ENCODE peak calls at places on chromosome 13, in eight cellular contexts. E is PC-3; L is epithelial cell of esophagus; W is amygdala; N is stimulated activated naive B cell treated with anti-CD40 and anti-IgM and Interleukin-4, amounts not matched to agents 10 μg/mL and 1 μg/mL and 100 μg/mL, for 72 hours; Z is stimulated activated CD4-positive, alpha-beta T cell treated with anti-CD3 and anti-CD28 coated beads, Interleukin-15, amount 100 ng/mL, for 1 hour; X is A673; R is mammary epithelial cell. Y is an unnamed sample.
A peak's percentile ranks its signal among the peaks of the same experiment; 100 is the strongest.

GRCh38 chr13:107928762-107929161 is 286.6 kb downstream of the LIG4 start:
- DNase-seq in X (no peak), Z (no peak), E (peak; percentile 49), L (no peak), W (no peak), R (no peak), N (no peak), Y (no peak)

GRCh38 chr13:76992548-76993001 is 694 bp downstream of the CLN5 start:
- DNase-seq in X (no peak), W (no peak), L (peak; percentile 32), R (peak; percentile 54), N (peak; percentile 9), E (peak; percentile 14), Z (no peak), Y (no peak)

GRCh38 chr13:102399791-102400618 is 1.8 kb downstream of the FGF14 start:
- DNase-seq in L (peak; percentile 8), E (no peak), R (peak; percentile 3), N (no peak), Z (no peak), X (peak; percentile 71), W (peak; percentile 34), Y (no peak)

GRCh38 chr13:98044301-98044700 is 90.8 kb downstream of the IPO5 start:
- DNase-seq in Z (no peak), X (no peak), L (no peak), W (no peak), E (no peak), R (peak; percentile 78), N (no peak), Y (peak; percentile 49)

GRCh38 chr13:113211774-113212173 is 2.4 kb downstream of the CUL4A start:
- DNase-seq in Z (no peak), E (peak; percentile 19), X (peak; percentile 56), N (no peak), R (no peak), W (no peak), L (no peak), Y (no peak)

GRCh38 chr13:59666504-59666903 is 497.2 kb downstream of the DIAPH3 start:
- DNase-seq in W (no peak), E (no peak), N (no peak), X (peak; percentile 90), R (no peak), Z (no peak), L (no peak), Y (no peak)

GRCh38 chr13:113955235-113955634 is 18.6 kb downstream of the C13orf46 start:
- DNase-seq in E (no peak), X (no peak), Z (no peak), L (no peak), N (no peak), W (no peak), R (no peak), Y (no peak)

GRCh38 chr13:20998649-20999415 is 62.6 kb downstream of the LATS2 start:
- DNase-seq in W (no peak), X (no peak), N (no peak), R (no peak), E (no peak), Z (no peak), L (no peak), Y (no peak)

GRCh38 chr13:76884167-76884566 is 2.0 kb downstream of the KCTD12 start:
- DNase-seq in X (peak; percentile 17), R (peak; percentile 49), N (no peak), E (no peak), L (peak; percentile 40), W (no peak), Z (no peak), Y (no peak)

GRCh38 chr13:28822801-28823200 is 2.7 kb downstream of the MTUS2 start:
- DNase-seq in R (no peak), X (no peak), Z (no peak), W (no peak), E (no peak), L (no peak), N (no peak), Y (no peak)

GRCh38 chr13:83881031-83881727 is 1.1 kb downstream of the SLITRK1 start:
- DNase-seq in R (no peak), X (peak; percentile 7), W (peak; percentile 14), N (no peak), E (no peak), Z (no peak), L (no peak), Y (no peak)

GRCh38 chr13:23799945-23800344 is 89.3 kb downstream of the MIPEP start:
- DNase-seq in E (no peak), R (no peak), Z (no peak), W (no peak), N (no peak), X (no peak), L (no peak), Y (no peak)

GRCh38 chr13:85558118-85558517 is 241.1 kb downstream of the SLITRK6 start:
- DNase-seq in W (no peak), E (no peak), Z (no peak), R (no peak), N (no peak), L (no peak), X (no peak), Y (no peak)

GRCh38 chr13:52743988-52744387 is 4.4 kb upstream of the CNMD start:
- DNase-seq in R (no peak), N (no peak), L (no peak), W (no peak), E (peak; percentile 3), Z (no peak), X (peak; percentile 21), Y (no peak)

GRCh38 chr13:23600100-23600499 is 29.9 kb downstream of the TNFRSF19 start:
- DNase-seq in L (no peak), Z (no peak), R (no peak), E (no peak), X (no peak), W (no peak), N (no peak), Y (no peak)

GRCh38 chr13:59205501-59205900 is 958.2 kb downstream of the DIAPH3 start:
- DNase-seq in X (no peak), W (no peak), N (no peak), R (no peak), E (no peak), Z (no peak), L (no peak), Y (no peak)

GRCh38 chr13:24502567-24503375 is 9.8 kb downstream of the PARP4 start:
- DNase-seq in N (no peak), L (peak; percentile 87), E (peak; percentile 92), X (no peak), Z (no peak), W (no peak), R (peak; percentile 86), Y (peak; percentile 36)

GRCh38 chr13:73722120-73722519 is 412.1 kb downstream of the KLF12 start:
- DNase-seq in N (no peak), W (no peak), R (peak; percentile 94), E (peak; percentile 82), Z (no peak), X (peak; percentile 84), L (peak; percentile 92), Y (peak; percentile 85)

GRCh38 chr13:67736646-67737420 is 506.7 kb upstream of the PCDH9 start:
- DNase-seq in W (no peak), E (peak; percentile 25), L (peak; percentile 41), X (peak; percentile 94), Z (no peak), N (no peak), R (no peak), Y (no peak)

GRCh38 chr13:22014469-22014868 is 343.6 kb downstream of the FGF9 start:
- DNase-seq in Z (no peak), N (no peak), W (no peak), E (peak; percentile 20), L (peak; percentile 29), R (peak; percentile 5), X (no peak), Y (peak; percentile 26)

GRCh38 chr13:51764184-51765141 is 39.5 kb downstream of the DHRS12 start:
- DNase-seq in R (no peak), W (no peak), N (peak; percentile 67), E (peak; percentile 51), Z (peak; percentile 45), L (no peak), X (no peak), Y (no peak)

GRCh38 chr13:61664821-61665705 is 249.4 kb upstream of the PCDH20 start:
- DNase-seq in N (no peak), X (no peak), Z (no peak), W (no peak), L (peak; percentile 87), R (no peak), E (peak; percentile 61), Y (peak; percentile 40)

GRCh38 chr13:44237276-44237767 is 136.3 kb upstream of the SERP2 start:
- DNase-seq in N (peak; percentile 9), E (peak; percentile 43), W (peak; percentile 72), X (peak; percentile 61), R (peak; percentile 89), L (peak; percentile 93), Z (no peak), Y (peak; percentile 77)

GRCh38 chr13:97810152-97810551 is 143.3 kb upstream of the IPO5 start:
- DNase-seq in R (no peak), Z (no peak), W (no peak), N (no peak), E (peak; percentile 49), L (peak; percentile 18), X (peak; percentile 54), Y (no peak)

GRCh38 chr13:57314897-57315520 is 148.0 kb downstream of the PRR20E start:
- DNase-seq in R (no peak), X (peak; percentile 43), E (peak; percentile 3), L (no peak), N (no peak), Z (no peak), W (no peak), Y (no peak)

GRCh38 chr13:112740502-112741131 is 50.8 kb downstream of the ATP11A start:
- DNase-seq in Z (no peak), X (peak; percentile 61), L (peak; percentile 13), E (no peak), R (no peak), W (no peak), N (no peak), Y (no peak)

GRCh38 chr13:38888309-38888708 is 102.3 kb downstream of the STOML3 start:
- DNase-seq in X (no peak), W (no peak), E (peak; percentile 16), N (no peak), Z (no peak), R (peak; percentile 85), L (peak; percentile 83), Y (peak; percentile 40)

GRCh38 chr13:111908981-111909380 is 158.0 kb upstream of the SOX1 start:
- DNase-seq in X (no peak), N (no peak), W (no peak), E (no peak), Z (no peak), L (no peak), R (no peak), Y (no peak)

GRCh38 chr13:82661126-82661525 is 1221.1 kb downstream of the SLITRK1 start:
- DNase-seq in Z (no peak), W (no peak), X (no peak), R (no peak), E (no peak), L (no peak), N (no peak), Y (no peak)